ENCODE peak calls at places on chromosomes 1 and 21, in six cellular contexts. N is activated naive CD4-positive, alpha-beta T cell treated with anti-CD3 and anti-CD28 coated beads, Interleukin-2, amount 10 ng/mL, durations not matched to agents 7 days and 5 days; L is NCI-H2081; R is stimulated activated CD8-positive, alpha-beta memory T cell treated with anti-CD3 and anti-CD28 coated beads, Interleukin-7, amount 100 ng/mL, for 48 hours; K is RPMI8226; F is T-helper 1 cell. X is an unnamed sample.

GRCh38 chr1:53416264-53416663 is 42.9 kb upstream of the DMRTB1 start:
- DNase-seq in F (no peak), K (no peak), R (no peak), N (no peak), L (no peak), X (no peak)

GRCh38 chr1:172287207-172287606 is 133.3 kb upstream of the C1orf105 start:
- DNase-seq in F (no peak), L (no peak), K (no peak), R (no peak), N (no peak), X (no peak)

GRCh38 chr1:212858461-212859265 is 588 bp downstream of the FLVCR1 start:
- DNase-seq in L (peak), F (peak), N (peak), R (no peak), K (peak), X (peak)

GRCh38 chr21:41597227-41597626 is 89.3 kb upstream of the TMPRSS2 start:
- DNase-seq in K (no peak), N (no peak), F (no peak), R (no peak), L (no peak), X (no peak)

GRCh38 chr1:94883688-94884087 is 43.2 kb downstream of the CNN3 start:
- DNase-seq in N (peak), L (peak), K (peak), F (no peak), R (no peak), X (no peak)

GRCh38 chr1:21539933-21540332 is 30.7 kb downstream of the ALPL start:
- DNase-seq in F (no peak), K (peak), R (no peak), L (no peak), N (no peak), X (no peak)

GRCh38 chr1:167467126-167467725 is 51.1 kb downstream of the CD247 start:
- DNase-seq in R (no peak), F (no peak), N (peak), K (no peak), L (no peak), X (no peak)

GRCh38 chr21:44703731-44704635 is 7.0 kb downstream of the KRTAP10-12 start:
- DNase-seq in N (no peak), K (no peak), F (no peak), R (no peak), L (no peak), X (no peak)

GRCh38 chr1:227532019-227532619 is 31.2 kb upstream of the ZNF678 start:
- DNase-seq in L (no peak), K (peak), F (no peak), N (no peak), R (no peak), X (no peak)

GRCh38 chr1:52463891-52464290 is 59.5 kb downstream of the PRPF38A start:
- DNase-seq in K (no peak), R (no peak), L (no peak), N (no peak), F (no peak), X (no peak)

GRCh38 chr21:31671146-31671716 is 11.7 kb downstream of the SOD1 start:
- DNase-seq in N (no peak), F (no peak), K (no peak), R (no peak), L (no peak), X (no peak)

GRCh38 chr1:17842686-17843085 is 87.6 kb downstream of the ACTL8 start:
- DNase-seq in N (no peak), K (no peak), F (no peak), L (no peak), R (no peak), X (no peak)

GRCh38 chr21:36783612-36784383 is 84.9 kb downstream of the SIM2 start:
- DNase-seq in N (no peak), R (no peak), F (no peak), L (no peak), K (no peak), X (no peak)

GRCh38 chr21:30988706-30989105 is 49.6 kb downstream of the KRTAP19-8 start:
- DNase-seq in K (no peak), N (no peak), L (no peak), F (no peak), R (no peak), X (no peak)

GRCh38 chr21:45184869-45185268 is 102.8 kb downstream of the POFUT2 start:
- DNase-seq in N (no peak), F (no peak), L (no peak), R (no peak), K (no peak), X (no peak)

GRCh38 chr1:55472784-55473183 is 257.6 kb upstream of the USP24 start:
- DNase-seq in K (no peak), R (no peak), N (no peak), F (no peak), L (peak), X (no peak)

GRCh38 chr1:173328961-173329360 is 121.8 kb upstream of the TNFSF4 start:
- DNase-seq in N (no peak), F (no peak), K (no peak), L (no peak), R (no peak), X (no peak)

GRCh38 chr1:204685236-204686006 is at the start of gene LRRN2:
- DNase-seq in K (peak), L (peak), R (no peak), N (no peak), F (no peak), X (no peak)

GRCh38 chr1:22808186-22808845 is 97.7 kb downstream of the EPHB2 start:
- DNase-seq in L (no peak), K (no peak), F (no peak), N (no peak), R (no peak), X (no peak)

GRCh38 chr1:39984951-39985350 is 30.0 kb downstream of the MFSD2A start:
- DNase-seq in L (no peak), N (no peak), F (no peak), R (no peak), K (no peak), X (no peak)

GRCh38 chr1:204714861-204715511 is 29.4 kb upstream of the LRRN2 start:
- DNase-seq in K (no peak), R (no peak), L (peak), F (no peak), N (no peak), X (no peak)

GRCh38 chr1:226126824-226127591 is 59.5 kb downstream of the ACBD3 start:
- DNase-seq in K (peak), N (no peak), L (no peak), F (no peak), R (no peak), X (no peak)

X was measured in effector memory CD8-positive, alpha-beta T cell.